ENCODE peak calls at places on chromosomes 4 and X, in four cellular contexts. One of them, this sample, is unnamed.

GRCh38 chr4:143381171-143382118 is 44.8 kb downstream of the GAB1 start:
- DNase-seq in astrocyte: peak; percentile 89
- DNase-seq in tibial nerve: peak; percentile 73
- DNase-seq in left lung: peak; percentile 73
- DNase-seq in this sample: no peak

GRCh38 chr4:89906787-89907521 is 12.3 kb downstream of the MMRN1 start:
- DNase-seq in astrocyte: peak; percentile 14
- DNase-seq in tibial nerve: no peak
- DNase-seq in left lung: no peak
- DNase-seq in this sample: no peak

GRCh38 chr4:100022792-100023222 is 72.7 kb upstream of the H2AZ1 start:
- DNase-seq in astrocyte: no peak
- DNase-seq in tibial nerve: no peak
- DNase-seq in left lung: no peak
- DNase-seq in this sample: no peak

GRCh38 chr4:82797591-82798081 is 960 bp downstream of the SCD5 start:
- DNase-seq in astrocyte: peak; percentile 46
- DNase-seq in tibial nerve: no peak
- DNase-seq in left lung: no peak
- DNase-seq in this sample: no peak

GRCh38 chrX:2935364-2935748 is 6.2 kb upstream of the ARSD start:
- DNase-seq in astrocyte: no peak
- DNase-seq in tibial nerve: no peak
- DNase-seq in left lung: no peak
- DNase-seq in this sample: no peak

GRCh38 chr4:169236901-169237626 is 33.7 kb downstream of the SH3RF1 start:
- DNase-seq in astrocyte: no peak
- DNase-seq in tibial nerve: no peak
- DNase-seq in left lung: no peak
- DNase-seq in this sample: no peak

GRCh38 chr4:173242466-173243250 is 74.0 kb downstream of the GALNT7 start:
- DNase-seq in astrocyte: no peak
- DNase-seq in tibial nerve: no peak
- DNase-seq in left lung: no peak
- DNase-seq in this sample: no peak

GRCh38 chrX:48468693-48469691 is 1.1 kb downstream of the SLC38A5 start:
- DNase-seq in astrocyte: no peak
- DNase-seq in tibial nerve: no peak
- DNase-seq in left lung: no peak
- DNase-seq in this sample: peak; percentile 27

GRCh38 chr4:74038161-74039064 is at the start of gene CXCL3:
- DNase-seq in astrocyte: no peak
- DNase-seq in tibial nerve: peak; percentile 35
- DNase-seq in left lung: peak; percentile 91
- DNase-seq in this sample: no peak

GRCh38 chr4:123750044-123750443 is 353.4 kb downstream of the SPRY1 start:
- DNase-seq in astrocyte: no peak
- DNase-seq in tibial nerve: no peak
- DNase-seq in left lung: no peak
- DNase-seq in this sample: no peak

GRCh38 chrX:7444967-7445366 is 297.0 kb upstream of the PUDP start:
- DNase-seq in astrocyte: no peak
- DNase-seq in tibial nerve: no peak
- DNase-seq in left lung: no peak
- DNase-seq in this sample: no peak

GRCh38 chr4:76905521-76905920 is 7.6 kb upstream of the SOWAHB start:
- DNase-seq in astrocyte: peak; percentile 84
- DNase-seq in tibial nerve: no peak
- DNase-seq in left lung: no peak
- DNase-seq in this sample: no peak

GRCh38 chrX:135543924-135544323 is 23.5 kb downstream of the INTS6L start:
- DNase-seq in astrocyte: no peak
- DNase-seq in tibial nerve: no peak
- DNase-seq in left lung: no peak
- DNase-seq in this sample: no peak

DNA sequence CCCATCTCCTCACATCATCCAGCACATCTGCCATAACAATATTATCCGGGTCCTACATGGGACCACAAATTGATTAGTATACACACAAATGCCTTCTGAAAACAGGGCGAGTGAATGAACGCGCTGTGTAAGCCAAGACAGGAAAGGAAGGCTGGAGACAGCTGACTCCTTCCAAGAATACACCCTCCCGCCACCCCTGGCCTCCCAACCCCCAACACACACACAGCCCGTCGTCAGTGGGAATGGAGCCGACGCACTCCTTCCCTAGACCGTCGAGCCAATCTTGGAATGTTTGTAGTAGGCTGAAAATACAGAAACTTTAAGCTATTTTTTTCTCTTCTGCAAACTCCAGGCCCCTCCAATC is 319 bp upstream of the MAGEH1 start:
- DNase-seq in astrocyte: no peak
- DNase-seq in tibial nerve: no peak
- DNase-seq in left lung: no peak
- DNase-seq in this sample: no peak
- H3K27ac ChIP-seq in astrocyte: no peak overlapping the region
- H3K27ac ChIP-seq in tibial nerve: peak overlapping the region; percentile 75
- H3K27ac ChIP-seq in left lung: peak overlapping the region; percentile 73
- H3K27ac ChIP-seq in this sample: peak overlapping the region; percentile 85

GRCh38 chrX:149312936-149313432 is 192.1 kb downstream of the IDS start:
- DNase-seq in astrocyte: peak; percentile 10
- DNase-seq in tibial nerve: no peak
- DNase-seq in left lung: no peak
- DNase-seq in this sample: no peak
- H3K27ac ChIP-seq in astrocyte: no peak overlapping the region
- H3K27ac ChIP-seq in tibial nerve: no peak overlapping the region
- H3K27ac ChIP-seq in left lung: no peak overlapping the region
- H3K27ac ChIP-seq in this sample: no peak overlapping the region

GRCh38 chrX:153336128-153336894 is 2.4 kb downstream of the ZNF275 start:
- DNase-seq in astrocyte: no peak
- DNase-seq in tibial nerve: no peak
- DNase-seq in left lung: no peak
- DNase-seq in this sample: no peak
- H3K27ac ChIP-seq in astrocyte: no peak overlapping the region
- H3K27ac ChIP-seq in tibial nerve: no peak overlapping the region
- H3K27ac ChIP-seq in left lung: no peak overlapping the region
- H3K27ac ChIP-seq in this sample: peak overlapping the region; percentile 6

GRCh38 chr4:1523506-1523905 is 117.3 kb upstream of the NKX1-1 start:
- DNase-seq in astrocyte: no peak
- DNase-seq in tibial nerve: no peak
- DNase-seq in left lung: no peak
- DNase-seq in this sample: no peak
- H3K27ac ChIP-seq in astrocyte: no peak overlapping the region
- H3K27ac ChIP-seq in tibial nerve: no peak overlapping the region
- H3K27ac ChIP-seq in left lung: no peak overlapping the region
- H3K27ac ChIP-seq in this sample: no peak overlapping the region

DNA sequence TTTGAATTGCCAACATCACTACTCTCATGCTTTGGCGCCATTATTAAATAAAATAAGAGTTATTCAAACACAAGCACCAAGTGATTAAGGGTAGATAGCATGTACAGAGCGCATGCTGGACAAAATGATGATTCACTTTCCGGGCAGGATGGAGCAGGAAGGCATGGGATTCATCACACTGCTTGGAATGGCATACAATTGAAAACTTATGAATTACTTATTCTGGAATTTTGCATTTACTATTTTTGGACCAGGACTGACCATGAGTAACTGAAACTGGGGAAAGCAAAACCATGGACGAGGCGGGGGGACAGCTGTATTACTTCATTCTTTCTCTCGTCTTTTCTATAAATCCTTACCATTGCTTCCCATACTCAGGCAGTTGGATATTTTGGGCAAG is 28.5 kb upstream of the FGF5 start:
- DNase-seq in astrocyte: peak; percentile 97
- DNase-seq in tibial nerve: no peak
- DNase-seq in left lung: no peak
- DNase-seq in this sample: no peak
- H3K27ac ChIP-seq in astrocyte: peak overlapping the region; percentile 95
- H3K27ac ChIP-seq in tibial nerve: no peak overlapping the region
- H3K27ac ChIP-seq in left lung: no peak overlapping the region
- H3K27ac ChIP-seq in this sample: no peak overlapping the region

This sample was measured in CD4-positive, alpha-beta memory T cell.